ENCODE peak calls at places on chromosomes 1 and 21, in ten cellular contexts. P is body of pancreas, T is uterus, M is left ventricle myocardium inferior, X is GM23338, K is heart left ventricle, A is cardiac muscle cell, D is hepatocyte, H is ascending aorta, I is adrenal gland. C is an unnamed sample.

GRCh38 chr1:55213029-55213884 is 1.9 kb downstream of the USP24 start:
- DNase-seq in P (no peak), T (no peak), M (no peak), X (no peak), K (no peak), A (no peak), D (no peak), H (no peak), I (no peak), C (no peak)

GRCh38 chr1:241702436-241702835 is 50.4 kb downstream of the WDR64 start:
- DNase-seq in P (no peak), T (no peak), M (no peak), X (no peak), K (no peak), A (no peak), D (peak), H (no peak), I (peak), C (peak)

GRCh38 chr1:10510520-10511493 is 36.1 kb downstream of the PEX14 start:
- DNase-seq in P (peak), T (no peak), M (no peak), X (no peak), K (no peak), A (peak), D (peak), H (peak), I (no peak), C (peak)

GRCh38 chr1:94058766-94059165 is 62.2 kb downstream of the ABCA4 start:
- DNase-seq in P (no peak), T (no peak), M (no peak), X (no peak), K (no peak), A (no peak), D (no peak), H (no peak), I (no peak), C (no peak)

GRCh38 chr1:197915217-197915616 is 2.0 kb upstream of the LHX9 start:
- DNase-seq in P (no peak), T (no peak), M (no peak), X (peak), K (no peak), A (no peak), D (no peak), H (no peak), I (no peak), C (no peak)

GRCh38 chr1:213582976-213583567 is 404.7 kb upstream of the PROX1 start:
- DNase-seq in P (no peak), T (no peak), M (no peak), X (no peak), K (no peak), A (no peak), D (no peak), H (no peak), I (no peak), C (no peak)

GRCh38 chr1:234611153-234611798 is 1.3 kb upstream of the IRF2BP2 start:
- DNase-seq in P (peak), T (peak), M (no peak), X (peak), K (no peak), A (peak), D (no peak), H (no peak), I (no peak), C (peak)

GRCh38 chr1:100134872-100135271 is 1.9 kb downstream of the TRMT13 start:
- DNase-seq in P (no peak), T (no peak), M (no peak), X (no peak), K (no peak), A (peak), D (no peak), H (no peak), I (no peak), C (peak)

GRCh38 chr1:18705811-18706210 is 75.2 kb downstream of the PAX7 start:
- DNase-seq in P (no peak), T (no peak), M (no peak), X (no peak), K (no peak), A (no peak), D (no peak), H (no peak), I (no peak), C (no peak)

DNA sequence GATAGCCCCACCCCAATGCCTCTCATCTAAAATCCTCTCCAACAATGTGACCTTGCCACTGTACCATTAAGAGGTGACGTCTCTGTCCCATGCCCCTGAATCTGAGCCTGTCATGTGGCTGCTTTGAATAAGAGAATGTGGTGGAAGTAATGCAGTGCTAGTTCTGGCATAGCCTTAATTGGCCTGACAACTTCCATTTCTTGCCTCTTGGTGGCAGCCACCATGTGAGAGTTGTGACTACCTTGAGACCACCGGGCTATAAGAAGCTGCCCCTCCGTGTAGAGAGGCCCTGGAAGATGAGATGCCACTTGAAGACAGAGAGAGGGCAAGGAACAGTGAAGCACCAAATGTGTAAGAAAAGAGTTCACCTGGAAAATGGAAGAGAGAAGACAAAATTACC is 95.4 kb downstream of the POFUT2 start:
- DNase-seq in P (no peak), T (no peak), M (no peak), X (peak), K (no peak), A (no peak), D (no peak), H (no peak), I (no peak), C (no peak)
- TF ChIP-seq CTCF in P (no peak), T (no peak), M (no peak), X (peak), K (no peak), A (no peak), D (no peak), H (no peak), I (no peak), C (no peak)

GRCh38 chr1:236952279-236953003 is 51.8 kb downstream of the MT1HL1 start:
- DNase-seq in P (no peak), T (no peak), M (no peak), X (peak), K (no peak), A (no peak), D (no peak), H (peak), I (no peak), C (no peak)
- H3K4me3 ChIP-seq in P (no peak), T (no peak), M (no peak), X (no peak), K (peak), A (no peak), D (no peak), H (no peak), I (no peak), C (no peak)

DNA sequence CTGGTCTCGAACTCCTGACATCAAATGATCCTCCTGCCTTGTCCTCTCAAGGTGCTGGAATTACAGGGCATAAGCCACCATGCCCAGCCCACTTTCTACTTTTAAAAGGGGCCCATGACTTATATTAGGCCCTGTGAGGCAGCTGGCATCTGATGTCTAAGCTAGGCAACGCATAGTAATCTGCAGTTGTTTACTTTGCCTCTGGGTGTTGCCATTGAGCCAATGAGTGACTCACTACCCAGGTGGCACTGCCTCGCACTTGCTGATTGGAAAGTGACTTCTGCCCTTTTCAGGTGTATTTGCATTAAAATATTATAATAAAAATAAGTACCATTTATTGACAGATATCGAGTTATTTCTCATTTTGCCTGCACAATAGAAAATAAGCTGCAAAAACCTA is 84.9 kb downstream of the KIF14 start:
- DNase-seq in P (peak), T (no peak), M (no peak), X (peak), K (no peak), A (peak), D (no peak), H (no peak), I (peak), C (peak)
- TF ChIP-seq CTCF in P (no peak), T (no peak), M (no peak), X (peak), K (no peak), A (no peak), D (no peak), H (no peak), I (no peak), C (no peak)

GRCh38 chr1:243837907-243838546 is 12.0 kb downstream of the AKT3 start:
- DNase-seq in P (no peak), T (no peak), M (no peak), X (no peak), K (no peak), A (no peak), D (no peak), H (no peak), I (no peak), C (no peak)
- H3K4me3 ChIP-seq in P (no peak), T (no peak), M (no peak), X (no peak), K (no peak), A (no peak), D (no peak), H (no peak), I (no peak), C (no peak)

GRCh38 chr1:90550616-90551406 is 166.3 kb downstream of the BARHL2 start:
- DNase-seq in P (no peak), T (no peak), M (no peak), X (peak), K (no peak), A (no peak), D (peak), H (no peak), I (no peak), C (no peak)
- TF ChIP-seq CTCF in P (no peak), T (no peak), M (no peak), X (peak), K (no peak), A (no peak), D (peak), H (no peak), I (no peak), C (no peak)

GRCh38 chr1:204149107-204149506 is 2.7 kb downstream of the ETNK2 start:
- DNase-seq in P (no peak), T (no peak), M (no peak), X (no peak), K (no peak), A (no peak), D (no peak), H (no peak), I (no peak), C (no peak)

GRCh38 chr1:204151562-204152309 is at the start of gene ETNK2:
- DNase-seq in P (peak), T (peak), M (peak), X (peak), K (peak), A (peak), D (peak), H (peak), I (peak), C (peak)

GRCh38 chr1:204152310-204153044 is 633 bp upstream of the ETNK2 start:
- DNase-seq in P (no peak), T (peak), M (no peak), X (peak), K (no peak), A (no peak), D (no peak), H (no peak), I (peak), C (no peak)

GRCh38 chr1:204149635-204150565 is 1.9 kb downstream of the ETNK2 start:
- DNase-seq in P (peak), T (peak), M (no peak), X (no peak), K (no peak), A (no peak), D (no peak), H (no peak), I (no peak), C (no peak)

GRCh38 chr1:204150702-204151561 is 912 bp downstream of the ETNK2 start:
- DNase-seq in P (peak), T (peak), M (no peak), X (peak), K (no peak), A (no peak), D (no peak), H (no peak), I (no peak), C (no peak)
- H3K4me3 ChIP-seq in P (peak), T (peak), M (peak), X (peak), K (peak), A (peak), D (peak), H (peak), I (peak), C (peak)

GRCh38 chr21:37546949-37547614 is 180.5 kb downstream of the DYRK1A start:
- DNase-seq in P (no peak), T (no peak), M (no peak), X (no peak), K (no peak), A (peak), D (no peak), H (peak), I (no peak), C (peak)

GRCh38 chr21:37542512-37542911 is 175.9 kb downstream of the DYRK1A start:
- DNase-seq in P (no peak), T (no peak), M (no peak), X (no peak), K (no peak), A (no peak), D (no peak), H (no peak), I (no peak), C (no peak)

GRCh38 chr21:37548521-37548981 is 182.0 kb downstream of the DYRK1A start:
- DNase-seq in P (no peak), T (no peak), M (no peak), X (no peak), K (no peak), A (no peak), D (no peak), H (no peak), I (no peak), C (no peak)

GRCh38 chr21:37547615-37547975 is 181.0 kb downstream of the DYRK1A start:
- DNase-seq in P (no peak), T (no peak), M (no peak), X (no peak), K (no peak), A (no peak), D (no peak), H (no peak), I (no peak), C (no peak)

GRCh38 chr21:37546299-37546908 is 179.8 kb downstream of the DYRK1A start:
- DNase-seq in P (no peak), T (no peak), M (no peak), X (no peak), K (no peak), A (no peak), D (no peak), H (peak), I (no peak), C (no peak)
- TF ChIP-seq CTCF in P (no peak), T (no peak), M (no peak), X (peak), K (no peak), A (no peak), D (no peak), H (no peak), I (no peak), C (no peak)

C was measured in fibroblast of mammary gland.